ENCODE peak calls at places on chromosomes 13 and 19, in eight cellular contexts. J is stimulated activated CD4-positive, alpha-beta T cell treated with anti-CD3 and anti-CD28 coated beads, Interleukin-4, amount 100 ng/mL, for 48 hours; X is EH; D is osteocyte; L is activated T-helper 1 cell treated with anti-CD3 and anti-CD28 coated beads, Interleukin-2, amount 50 U/mL, for 16 hours; I is cardiac fibroblast; W is CD8-positive, alpha-beta T cell; Y is breast epithelium. F is an unnamed sample.

GRCh38 chr19:9768175-9769112 is at the start of gene ZNF846:
- DNase-seq in J (peak; percentile 88), X (peak; percentile 96), D (peak; percentile 95), L (peak; percentile 85), I (peak; percentile 97), W (peak; percentile 93), Y (peak; percentile 92), F (peak; percentile 79)

GRCh38 chr19:35351441-35352176 is 3.9 kb downstream of the FFAR1 start:
- DNase-seq in J (no peak), X (no peak), D (no peak), L (no peak), I (no peak), W (no peak), Y (no peak), F (no peak)

GRCh38 chr19:45279587-45280192 is 28.6 kb downstream of the MARK4 start:
- DNase-seq in J (no peak), X (no peak), D (no peak), L (no peak), I (no peak), W (no peak), Y (no peak), F (no peak)

GRCh38 chr13:21164631-21165030 is 11.7 kb downstream of the SKA3 start:
- DNase-seq in J (no peak), X (no peak), D (no peak), L (no peak), I (no peak), W (no peak), Y (no peak), F (no peak)

GRCh38 chr19:1577929-1578618 is 9.9 kb upstream of the MEX3D start:
- DNase-seq in J (no peak), X (no peak), D (no peak), L (no peak), I (no peak), W (no peak), Y (no peak), F (no peak)

GRCh38 chr19:2542341-2543069 is 66.6 kb downstream of the GADD45B start:
- DNase-seq in J (no peak), X (no peak), D (no peak), L (no peak), I (no peak), W (no peak), Y (no peak), F (no peak)

GRCh38 chr19:31554360-31554759 is 205.1 kb upstream of the TSHZ3 start:
- DNase-seq in J (no peak), X (no peak), D (no peak), L (no peak), I (no peak), W (no peak), Y (no peak), F (no peak)

GRCh38 chr19:10260141-10260584 is 8.1 kb downstream of the MRPL4 start:
- DNase-seq in J (peak; percentile 55), X (no peak), D (no peak), L (peak; percentile 40), I (no peak), W (no peak), Y (peak; percentile 69), F (no peak)

GRCh38 chr19:722553-723101 is 13.9 kb downstream of the PALM start:
- DNase-seq in J (no peak), X (no peak), D (no peak), L (no peak), I (peak; percentile 65), W (peak; percentile 4), Y (no peak), F (no peak)

GRCh38 chr13:109400192-109400591 is 386.2 kb downstream of the IRS2 start:
- DNase-seq in J (no peak), X (no peak), D (no peak), L (no peak), I (peak; percentile 31), W (no peak), Y (no peak), F (no peak)

GRCh38 chr13:112356190-112356589 is 20.0 kb upstream of the SPACA7 start:
- DNase-seq in J (no peak), X (no peak), D (no peak), L (no peak), I (no peak), W (no peak), Y (no peak), F (no peak)

GRCh38 chr19:10655457-10656312 is 1.5 kb downstream of the ILF3 start:
- DNase-seq in J (no peak), X (peak; percentile 63), D (no peak), L (no peak), I (peak; percentile 20), W (no peak), Y (no peak), F (no peak)

GRCh38 chr13:32029684-32030083 is 1.9 kb upstream of the FRY start:
- DNase-seq in J (no peak), X (no peak), D (no peak), L (no peak), I (no peak), W (no peak), Y (no peak), F (no peak)

GRCh38 chr19:16113727-16114126 is 2.0 kb downstream of the RAB8A start:
- DNase-seq in J (no peak), X (no peak), D (no peak), L (no peak), I (no peak), W (no peak), Y (no peak), F (no peak)

GRCh38 chr13:112761701-112762689 is 72.2 kb downstream of the ATP11A start:
- DNase-seq in J (no peak), X (no peak), D (no peak), L (no peak), I (peak; percentile 85), W (no peak), Y (no peak), F (no peak)

GRCh38 chr19:55070755-55071502 is 4.7 kb upstream of the EPS8L1 start:
- DNase-seq in J (no peak), X (peak; percentile 72), D (no peak), L (no peak), I (peak; percentile 38), W (no peak), Y (peak; percentile 39), F (no peak)

GRCh38 chr19:13804830-13805683 is 9.8 kb downstream of the ZSWIM4 start:
- DNase-seq in J (no peak), X (no peak), D (no peak), L (no peak), I (no peak), W (no peak), Y (no peak), F (no peak)

F was measured in GM04503.